ENCODE peak calls at places on chromosomes 3 and 15, in eight cellular contexts. Q is hepatocyte, E is GM23248, W is neuronal stem cell, S is MM.1S, F is GM23338, R is OCI-LY7, U is PC-9. D is an unnamed sample.

GRCh38 chr3:185325946-185326791 is 36.8 kb upstream of the MAP3K13 start:
- DNase-seq in Q (no peak), E (no peak), W (no peak), S (no peak), F (no peak), R (no peak), U (no peak), D (no peak)

GRCh38 chr3:29512620-29513019 is 231.7 kb downstream of the RBMS3 start:
- DNase-seq in Q (no peak), E (no peak), W (no peak), S (no peak), F (no peak), R (no peak), U (no peak), D (no peak)

GRCh38 chr15:43440721-43441281 is 52.2 kb downstream of the TP53BP1 start:
- DNase-seq in Q (peak), E (peak), W (peak), S (peak), F (peak), R (peak), U (peak), D (peak)

GRCh38 chr3:80367149-80367548 is 599.4 kb upstream of the ROBO1 start:
- DNase-seq in Q (no peak), E (no peak), W (no peak), S (no peak), F (peak), R (no peak), U (no peak), D (no peak)

GRCh38 chr3:125051715-125052581 is 3.8 kb downstream of the HEG1 start:
- DNase-seq in Q (no peak), E (peak), W (no peak), S (no peak), F (peak), R (peak), U (no peak), D (peak)

GRCh38 chr3:183817111-183817510 is 8.3 kb downstream of the MAP6D1 start:
- DNase-seq in Q (no peak), E (no peak), W (no peak), S (no peak), F (no peak), R (no peak), U (no peak), D (no peak)

GRCh38 chr3:11721114-11721440 is 77.4 kb upstream of the VGLL4 start:
- DNase-seq in Q (peak), E (no peak), W (peak), S (no peak), F (no peak), R (peak), U (no peak), D (no peak)

GRCh38 chr15:64893481-64894394 is 18.0 kb upstream of the ANKDD1A start:
- DNase-seq in Q (peak), E (peak), W (peak), S (peak), F (peak), R (peak), U (peak), D (peak)

GRCh38 chr3:32872487-32873382 is 54.9 kb downstream of the TRIM71 start:
- DNase-seq in Q (peak), E (peak), W (no peak), S (no peak), F (no peak), R (no peak), U (no peak), D (no peak)

DNA sequence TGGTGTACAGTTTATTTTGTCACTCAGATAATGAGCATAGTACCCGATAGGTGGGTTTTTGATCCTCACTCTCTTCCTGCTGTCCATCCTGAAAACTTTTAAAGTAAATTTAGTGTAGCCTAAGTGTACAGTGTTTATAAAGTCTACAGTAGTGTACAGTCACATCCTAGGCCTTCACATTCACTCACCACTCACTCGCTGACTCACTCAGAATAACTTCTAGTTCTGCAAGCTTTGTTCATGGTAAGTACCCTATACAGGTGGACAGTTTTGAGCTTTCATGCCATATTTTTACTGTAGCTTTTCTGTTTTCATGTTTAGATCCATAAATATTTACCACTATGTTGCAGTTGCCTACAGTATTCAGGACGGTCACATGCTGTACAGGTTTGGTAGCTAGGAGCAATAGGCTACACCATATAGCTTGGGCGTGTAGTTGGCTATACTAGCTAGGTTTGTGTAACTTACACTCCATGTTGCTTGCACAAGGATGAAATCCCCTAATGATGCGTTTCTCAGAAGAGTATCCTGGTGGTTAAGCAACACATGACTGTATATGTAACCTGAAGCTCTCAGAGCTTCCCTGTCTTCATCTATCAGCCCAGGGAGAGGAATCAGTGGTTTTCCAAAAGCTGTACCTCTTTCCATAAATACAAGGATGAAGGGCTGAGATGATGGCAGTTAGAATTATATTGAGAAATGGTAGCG is 87.6 kb upstream of the SLC25A26 start:
- DNase-seq in Q (no peak), E (peak), W (no peak), S (no peak), F (no peak), R (no peak), U (peak), D (peak)
- H2AFZ ChIP-seq in Q (no peak), E (no peak), W (no peak), S (no peak), F (no peak), R (no peak), U (no peak), D (no peak)

DNA sequence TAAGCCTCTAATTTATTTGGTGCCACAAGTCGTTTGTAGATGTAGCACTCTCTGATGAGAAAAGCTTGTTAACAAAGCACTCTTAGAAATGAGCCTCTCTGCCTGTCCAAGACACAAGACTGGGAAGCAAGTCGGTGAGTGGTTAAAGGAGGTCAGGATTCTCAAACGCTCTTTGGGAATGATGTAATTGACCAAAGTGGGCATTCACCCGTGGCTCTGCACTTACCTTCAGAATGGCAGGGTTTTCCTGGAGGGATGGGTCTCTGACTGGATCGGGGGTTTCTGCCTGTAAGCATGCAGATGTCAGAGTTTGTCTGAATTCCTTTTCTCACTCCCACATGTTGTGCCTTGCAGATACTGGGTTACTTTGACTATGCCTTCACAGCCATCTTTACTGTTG is 106.3 kb downstream of the CHDH start:
- DNase-seq in Q (no peak), E (no peak), W (no peak), S (no peak), F (no peak), R (no peak), U (no peak), D (no peak)
- H2AFZ ChIP-seq in Q (no peak), E (no peak), W (no peak), S (no peak), F (peak), R (no peak), U (no peak), D (no peak)

DNA sequence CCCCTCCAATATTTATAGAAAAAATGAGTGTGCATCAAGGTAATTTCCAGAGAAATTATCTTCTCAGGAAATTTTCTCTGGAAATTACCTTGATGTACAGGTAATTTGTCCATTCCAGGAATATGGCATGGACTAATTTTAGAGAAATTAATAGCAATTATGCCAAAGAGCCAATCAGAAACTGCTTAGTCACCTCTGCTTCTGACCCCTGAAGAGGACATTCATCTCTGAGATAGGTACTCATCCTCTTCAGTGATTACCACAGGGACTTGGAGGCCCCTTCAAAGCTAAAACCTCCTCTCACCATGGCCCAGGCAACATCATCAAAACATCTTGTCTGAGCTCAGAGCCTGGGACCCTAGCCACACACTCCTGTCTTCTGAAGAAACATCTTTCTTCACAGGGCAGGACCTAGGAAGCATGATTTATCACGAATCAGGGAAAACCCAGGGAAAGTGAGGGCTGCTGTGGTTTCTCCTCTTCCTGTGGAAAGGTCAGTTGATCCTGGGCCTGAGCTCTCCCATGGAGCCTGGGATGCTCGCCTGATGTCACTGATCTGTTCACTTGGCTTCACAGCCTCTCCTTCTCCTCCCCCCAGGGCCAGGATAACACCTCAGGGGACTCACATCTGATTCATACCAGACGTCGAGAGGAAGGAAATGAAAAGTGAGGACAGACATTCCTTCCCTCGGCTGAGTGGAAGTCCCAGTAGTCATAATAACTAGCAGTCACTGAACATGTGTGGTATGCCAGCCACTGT is 210.5 kb downstream of the DTWD1 start:
- DNase-seq in Q (peak), E (peak), W (no peak), S (no peak), F (no peak), R (no peak), U (no peak), D (no peak)
- H2AFZ ChIP-seq in Q (no peak), E (peak), W (no peak), S (no peak), F (no peak), R (no peak), U (no peak), D (no peak)

DNA sequence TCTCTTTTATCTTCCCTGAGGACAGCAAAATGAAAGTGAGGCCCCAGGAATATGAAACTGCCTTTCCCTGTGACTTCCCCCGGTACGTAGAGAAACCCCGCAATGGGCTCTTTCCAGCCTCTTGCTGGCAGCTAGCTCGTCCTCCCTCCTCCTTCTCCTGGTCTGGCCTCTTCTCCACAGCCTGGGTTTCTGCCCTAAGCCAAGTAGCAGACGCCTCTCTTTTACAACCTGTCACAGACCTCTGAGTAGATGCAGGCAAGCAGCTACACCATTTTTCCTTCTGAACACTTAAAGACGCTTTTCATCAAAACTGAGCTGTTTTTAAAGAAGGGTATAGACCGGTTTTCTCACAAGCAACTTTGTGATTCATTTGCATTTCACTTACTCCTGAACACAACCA is 31.9 kb downstream of the ADAMTSL3 start:
- DNase-seq in Q (peak), E (no peak), W (no peak), S (no peak), F (peak), R (no peak), U (no peak), D (no peak)
- H2AFZ ChIP-seq in Q (no peak), E (no peak), W (no peak), S (peak), F (peak), R (no peak), U (no peak), D (no peak)

DNA sequence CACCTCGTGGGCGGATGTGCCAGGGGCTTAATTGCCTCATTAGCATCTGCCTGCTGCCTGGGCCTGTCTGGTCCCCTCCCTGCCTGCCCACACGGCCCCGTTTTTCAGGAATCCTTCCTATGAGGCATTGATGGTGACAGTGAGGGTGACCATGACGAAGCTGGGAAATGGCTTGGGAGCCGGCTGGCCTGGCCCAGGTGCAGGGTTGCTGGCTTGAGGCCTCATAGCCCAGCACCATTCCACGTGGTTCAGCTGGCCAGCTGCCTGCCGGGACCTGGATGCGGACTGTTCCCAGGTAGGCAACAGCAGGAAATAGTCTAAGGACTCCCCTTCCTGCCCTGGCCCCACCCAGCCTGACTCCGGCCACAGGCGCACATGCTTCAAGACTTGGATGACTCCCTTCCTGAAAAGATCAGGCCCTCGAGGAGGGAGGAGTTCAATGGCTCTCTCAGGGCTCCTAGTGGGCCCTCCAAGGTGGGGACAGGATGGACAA is 8.9 kb upstream of the DUSP7 start:
- DNase-seq in Q (no peak), E (no peak), W (no peak), S (no peak), F (no peak), R (no peak), U (no peak), D (no peak)
- H2AFZ ChIP-seq in Q (no peak), E (no peak), W (no peak), S (no peak), F (no peak), R (no peak), U (no peak), D (peak)

DNA sequence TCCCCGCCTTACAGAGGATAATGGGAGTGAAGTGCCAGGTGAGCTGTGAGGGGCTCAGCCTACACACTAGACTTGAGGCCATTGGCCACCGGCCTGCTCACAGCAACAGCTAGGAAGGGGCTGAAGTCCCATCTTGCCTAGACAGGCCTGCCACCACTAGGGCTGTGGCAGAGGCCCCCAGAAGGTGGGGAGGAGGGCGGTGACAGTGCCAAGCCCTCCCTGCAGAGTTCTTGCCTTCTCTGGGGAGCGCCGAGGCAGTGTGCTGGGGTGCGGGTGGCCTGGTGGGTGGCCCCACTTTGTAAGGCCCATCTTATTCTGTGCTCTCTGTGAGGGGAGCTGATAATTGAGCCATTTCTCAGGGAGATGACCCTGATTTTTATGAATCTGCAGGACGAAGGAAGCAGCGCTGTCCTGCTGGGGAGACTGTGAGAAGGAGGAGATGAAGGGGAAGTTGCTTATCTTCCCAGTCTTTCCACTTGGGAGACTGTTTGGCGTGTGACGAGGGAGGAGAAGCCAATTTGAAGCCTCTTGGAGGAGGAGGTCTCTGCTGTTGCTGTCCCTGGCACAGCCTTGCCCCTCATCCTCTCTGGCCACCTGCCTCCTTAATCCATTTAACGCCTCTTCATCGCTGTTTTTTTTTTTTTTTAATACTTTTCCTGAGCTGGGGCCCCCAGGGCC is 104.3 kb downstream of the LINGO1 start:
- DNase-seq in Q (no peak), E (no peak), W (no peak), S (no peak), F (no peak), R (no peak), U (no peak), D (no peak)
- H2AFZ ChIP-seq in Q (no peak), E (no peak), W (peak), S (no peak), F (no peak), R (no peak), U (no peak), D (no peak)

D was measured in keratinocyte.